ENCODE peak calls at places on chromosomes 12 and 14, in eight cellular contexts. A is stimulated activated CD4-positive, alpha-beta T cell treated with anti-CD3 and anti-CD28 coated beads, Interleukin-1b, Interleukin-23, amount 100 ng/mL, for 24 hours; J is NCI-H345; M is cardiac fibroblast; H is GM23248; S is cerebellar cortex; W is activated CD8-positive, alpha-beta memory T cell treated with anti-CD3 and anti-CD28 coated beads for 4 hours; U is fibroblast of lung. O is an unnamed sample.

GRCh38 chr12:44379827-44380226 is 496.3 kb downstream of the NELL2 start:
- DNase-seq in A (no peak), J (no peak), M (no peak), H (no peak), S (peak; percentile 30), W (no peak), U (no peak), O (peak; percentile 34)

GRCh38 chr12:8742501-8742900 is 44.7 kb downstream of the RIMKLB start:
- DNase-seq in A (no peak), J (no peak), M (peak; percentile 52), H (peak; percentile 82), S (no peak), W (no peak), U (peak; percentile 30), O (no peak)

GRCh38 chr12:119229837-119230236 is 51.1 kb downstream of the HSPB8 start:
- DNase-seq in A (no peak), J (no peak), M (peak; percentile 44), H (peak; percentile 60), S (peak; percentile 28), W (no peak), U (peak; percentile 52), O (no peak)

GRCh38 chr12:85872497-85873091 is 1.5 kb upstream of the NTS start:
- DNase-seq in A (no peak), J (peak; percentile 73), M (peak; percentile 77), H (peak; percentile 73), S (peak; percentile 83), W (no peak), U (peak; percentile 69), O (peak; percentile 58)

GRCh38 chr12:49507139-49507538 is 31.7 kb upstream of the KCNH3 start:
- DNase-seq in A (no peak), J (no peak), M (peak; percentile 93), H (peak; percentile 79), S (no peak), W (no peak), U (peak; percentile 87), O (no peak)

GRCh38 chr14:24277606-24278321 is 6.4 kb upstream of the RABGGTA start:
- DNase-seq in A (no peak), J (no peak), M (no peak), H (no peak), S (no peak), W (no peak), U (no peak), O (no peak)

GRCh38 chr12:64673490-64674169 is 63.3 kb downstream of the RASSF3 start:
- DNase-seq in A (no peak), J (peak; percentile 79), M (no peak), H (no peak), S (no peak), W (no peak), U (peak; percentile 53), O (peak; percentile 79)

GRCh38 chr14:78414172-78414571 is 244.0 kb downstream of the NRXN3 start:
- DNase-seq in A (no peak), J (no peak), M (no peak), H (no peak), S (no peak), W (no peak), U (no peak), O (no peak)

GRCh38 chr12:27779416-27779815 is 617 bp upstream of the KLHL42 start:
- DNase-seq in A (no peak), J (peak; percentile 25), M (peak; percentile 5), H (peak; percentile 39), S (peak; percentile 58), W (no peak), U (peak; percentile 30), O (peak; percentile 70)

GRCh38 chr12:107131832-107132616 is 38.7 kb upstream of the CRY1 start:
- DNase-seq in A (no peak), J (peak; percentile 89), M (peak; percentile 73), H (peak; percentile 80), S (peak; percentile 87), W (no peak), U (peak; percentile 70), O (peak; percentile 87)

GRCh38 chr14:50347521-50347920 is 35.4 kb downstream of the DMAC2L start:
- DNase-seq in A (no peak), J (no peak), M (peak; percentile 73), H (peak; percentile 76), S (no peak), W (no peak), U (peak; percentile 66), O (no peak)

GRCh38 chr14:54226558-54226957 is 170.2 kb upstream of the CDKN3 start:
- DNase-seq in A (no peak), J (no peak), M (no peak), H (no peak), S (no peak), W (no peak), U (no peak), O (no peak)

GRCh38 chr14:103061482-103061976 is 4.2 kb upstream of the CDC42BPB start:
- DNase-seq in A (no peak), J (no peak), M (no peak), H (no peak), S (no peak), W (no peak), U (no peak), O (no peak)

GRCh38 chr12:25769076-25769945 is 189.2 kb upstream of the RASSF8 start:
- DNase-seq in A (no peak), J (no peak), M (peak; percentile 81), H (peak; percentile 93), S (no peak), W (no peak), U (peak; percentile 85), O (no peak)

GRCh38 chr12:111578276-111578970 is 20.7 kb downstream of the ATXN2 start:
- DNase-seq in A (no peak), J (no peak), M (peak; percentile 58), H (peak; percentile 83), S (no peak), W (no peak), U (peak; percentile 59), O (no peak)

GRCh38 chr14:61477845-61478438 is 156.6 kb downstream of the PRKCH start:
- DNase-seq in A (no peak), J (peak; percentile 9), M (peak; percentile 62), H (peak; percentile 64), S (peak; percentile 25), W (no peak), U (peak; percentile 57), O (peak; percentile 11)

GRCh38 chr14:103735815-103736545 is 20.4 kb downstream of the ZFYVE21 start:
- DNase-seq in A (no peak), J (no peak), M (no peak), H (no peak), S (no peak), W (no peak), U (no peak), O (no peak)

GRCh38 chr14:82502043-82502442 is 968.4 kb upstream of the SEL1L start:
- DNase-seq in A (no peak), J (no peak), M (no peak), H (no peak), S (no peak), W (no peak), U (no peak), O (no peak)

GRCh38 chr14:60648934-60649814 is at the start of gene SIX1:
- DNase-seq in A (no peak), J (peak; percentile 92), M (peak; percentile 89), H (peak; percentile 97), S (peak; percentile 39), W (no peak), U (peak; percentile 93), O (peak; percentile 95)

GRCh38 chr12:116559080-116559329 is 176 bp upstream of the MAP1LC3B2 start:
- DNase-seq in A (no peak), J (no peak), M (no peak), H (no peak), S (no peak), W (no peak), U (no peak), O (no peak)

GRCh38 chr12:80553316-80553715 is 109.3 kb downstream of the PTPRQ start:
- DNase-seq in A (no peak), J (no peak), M (peak; percentile 76), H (peak; percentile 94), S (no peak), W (no peak), U (peak; percentile 94), O (no peak)

GRCh38 chr12:131607658-131608447 is 103.0 kb upstream of the SFSWAP start:
- DNase-seq in A (no peak), J (no peak), M (no peak), H (no peak), S (no peak), W (no peak), U (no peak), O (no peak)

GRCh38 chr14:99393059-99393655 is 87.5 kb downstream of the SETD3 start:
- DNase-seq in A (no peak), J (peak; percentile 33), M (peak; percentile 51), H (peak; percentile 32), S (peak; percentile 38), W (no peak), U (peak; percentile 36), O (peak; percentile 23)

GRCh38 chr12:87981495-87981894 is 47.7 kb downstream of the C12orf50 start:
- DNase-seq in A (no peak), J (no peak), M (peak; percentile 17), H (peak; percentile 15), S (no peak), W (no peak), U (no peak), O (no peak)

GRCh38 chr12:109440851-109441490 is 36.1 kb downstream of the KCTD10 start:
- DNase-seq in A (no peak), J (peak; percentile 79), M (peak; percentile 46), H (no peak), S (no peak), W (no peak), U (peak; percentile 18), O (peak; percentile 6)

GRCh38 chr14:94388027-94388895 is at the start of gene SERPINA1:
- DNase-seq in A (no peak), J (no peak), M (no peak), H (peak; percentile 42), S (no peak), W (no peak), U (no peak), O (no peak)

GRCh38 chr14:58815781-58816297 is 178.1 kb downstream of the DACT1 start:
- DNase-seq in A (no peak), J (no peak), M (no peak), H (peak; percentile 41), S (no peak), W (no peak), U (no peak), O (no peak)

GRCh38 chr14:59362533-59362932 is 102.6 kb downstream of the GPR135 start:
- DNase-seq in A (no peak), J (no peak), M (peak; percentile 53), H (peak; percentile 52), S (no peak), W (no peak), U (no peak), O (no peak)

GRCh38 chr14:24710403-24711063 is 76.5 kb upstream of the GZMB start:
- DNase-seq in A (peak; percentile 21), J (peak; percentile 69), M (peak; percentile 77), H (peak; percentile 67), S (peak; percentile 34), W (no peak), U (peak; percentile 69), O (peak; percentile 74)

GRCh38 chr12:124742702-124743101 is 121.0 kb downstream of the SCARB1 start:
- DNase-seq in A (no peak), J (no peak), M (no peak), H (no peak), S (no peak), W (no peak), U (no peak), O (no peak)

GRCh38 chr12:20442322-20442721 is 74.0 kb downstream of the PDE3A start:
- DNase-seq in A (no peak), J (no peak), M (no peak), H (no peak), S (no peak), W (no peak), U (no peak), O (no peak)

GRCh38 chr14:58476320-58476719 is 48.8 kb downstream of the KIAA0586 start:
- DNase-seq in A (no peak), J (no peak), M (no peak), H (no peak), S (no peak), W (no peak), U (no peak), O (no peak)

GRCh38 chr12:127680516-127680915 is 586.5 kb upstream of the TMEM132C start:
- DNase-seq in A (no peak), J (no peak), M (no peak), H (no peak), S (no peak), W (no peak), U (peak; percentile 3), O (no peak)

GRCh38 chr14:46259536-46259935 is 392.0 kb downstream of the RPL10L start:
- DNase-seq in A (no peak), J (no peak), M (no peak), H (peak; percentile 4), S (no peak), W (no peak), U (no peak), O (no peak)

O was measured in NCI-H1092 treated with DMSO at 0.1 percent for 48 hours.